ENCODE peak calls at places on chromosomes 12 and 14, in eight cellular contexts. T, U, E, O, X, J, I and V are unnamed samples.

GRCh38 chr12:96398422-96399080 is 1.7 kb downstream of the CDK17 start:
- DNase-seq in T (no peak), U (no peak), E (no peak), O (no peak), X (no peak), J (peak; percentile 25), I (no peak), V (no peak)

GRCh38 chr14:21063479-21063878 is 5.9 kb downstream of the RNASE8 start:
- DNase-seq in T (no peak), U (no peak), E (no peak), O (no peak), X (no peak), J (peak; percentile 92), I (no peak), V (no peak)

GRCh38 chr12:49627752-49628360 is 4.5 kb downstream of the PRPF40B start:
- DNase-seq in T (no peak), U (no peak), E (no peak), O (peak; percentile 23), X (no peak), J (peak; percentile 63), I (no peak), V (no peak)

GRCh38 chr12:131810672-131811071 is 17.5 kb upstream of the MMP17 start:
- DNase-seq in T (no peak), U (no peak), E (no peak), O (no peak), X (no peak), J (no peak), I (no peak), V (no peak)

GRCh38 chr12:4630262-4630661 is 18.6 kb downstream of the AKAP3 start:
- DNase-seq in T (no peak), U (no peak), E (no peak), O (no peak), X (no peak), J (no peak), I (no peak), V (no peak)

GRCh38 chr12:91633206-91633605 is 450.6 kb upstream of the DCN start:
- DNase-seq in T (no peak), U (no peak), E (no peak), O (no peak), X (no peak), J (no peak), I (no peak), V (no peak)

GRCh38 chr12:95643251-95643650 is 92.0 kb upstream of the USP44 start:
- DNase-seq in T (no peak), U (no peak), E (no peak), O (no peak), X (no peak), J (no peak), I (no peak), V (no peak)

GRCh38 chr14:26995301-26995700 is 397.5 kb upstream of the NOVA1 start:
- DNase-seq in T (no peak), U (no peak), E (no peak), O (no peak), X (no peak), J (no peak), I (no peak), V (no peak)

GRCh38 chr12:56122637-56123036 is 4.6 kb downstream of the ZC3H10 start:
- DNase-seq in T (no peak), U (no peak), E (no peak), O (no peak), X (peak; percentile 27), J (no peak), I (no peak), V (no peak)

GRCh38 chr12:45458854-45459807 is 243.2 kb downstream of the ANO6 start:
- DNase-seq in T (no peak), U (no peak), E (no peak), O (no peak), X (no peak), J (no peak), I (no peak), V (no peak)

GRCh38 chr12:3202734-3203446 is 125.7 kb downstream of the TSPAN9 start:
- DNase-seq in T (peak; percentile 60), U (peak; percentile 38), E (peak; percentile 50), O (no peak), X (peak; percentile 83), J (peak; percentile 46), I (no peak), V (peak; percentile 71)

GRCh38 chr12:7431993-7432685 is 11.8 kb downstream of the CD163L1 start:
- DNase-seq in T (no peak), U (no peak), E (no peak), O (no peak), X (no peak), J (peak; percentile 44), I (no peak), V (no peak)

GRCh38 chr12:30820406-30820946 is 65.7 kb upstream of the CAPRIN2 start:
- DNase-seq in T (no peak), U (no peak), E (no peak), O (no peak), X (no peak), J (no peak), I (no peak), V (no peak)

GRCh38 chr12:114982760-114983159 is 298.8 kb upstream of the TBX3 start:
- DNase-seq in T (no peak), U (no peak), E (no peak), O (no peak), X (peak; percentile 35), J (no peak), I (no peak), V (no peak)

GRCh38 chr12:8822298-8822697 is at the start of gene A2ML1:
- DNase-seq in T (no peak), U (no peak), E (no peak), O (no peak), X (no peak), J (no peak), I (no peak), V (no peak)

GRCh38 chr14:50225067-50225973 is 6.1 kb downstream of the SOS2 start:
- DNase-seq in T (no peak), U (no peak), E (no peak), O (no peak), X (no peak), J (peak; percentile 91), I (no peak), V (no peak)

GRCh38 chr14:106530423-106531107 is 1004.2 kb downstream of the TMEM121 start:
- DNase-seq in T (peak; percentile 21), U (no peak), E (peak; percentile 66), O (no peak), X (peak; percentile 5), J (no peak), I (no peak), V (peak; percentile 43)

GRCh38 chr12:95789126-95790024 is 1.2 kb downstream of the NTN4 start:
- DNase-seq in T (no peak), U (no peak), E (no peak), O (no peak), X (peak; percentile 71), J (peak; percentile 62), I (peak; percentile 38), V (no peak)

GRCh38 chr14:103105580-103106168 is 11.1 kb downstream of the EXOC3L4 start:
- DNase-seq in T (no peak), U (no peak), E (no peak), O (no peak), X (peak; percentile 46), J (no peak), I (no peak), V (peak; percentile 29)

GRCh38 chr12:66048843-66049537 is 81.6 kb downstream of the LLPH start:
- DNase-seq in T (no peak), U (no peak), E (no peak), O (no peak), X (peak; percentile 77), J (peak; percentile 38), I (no peak), V (no peak)

GRCh38 chr12:132566551-132567131 is 43.7 kb downstream of the LRCOL1 start:
- DNase-seq in T (no peak), U (no peak), E (no peak), O (no peak), X (no peak), J (no peak), I (no peak), V (no peak)

GRCh38 chr14:38171197-38171596 is 36.5 kb upstream of the SSTR1 start:
- DNase-seq in T (no peak), U (no peak), E (no peak), O (no peak), X (no peak), J (peak; percentile 42), I (no peak), V (no peak)

GRCh38 chr14:39621223-39621622 is 189.0 kb upstream of the FBXO33 start:
- DNase-seq in T (no peak), U (no peak), E (no peak), O (no peak), X (no peak), J (no peak), I (no peak), V (no peak)

GRCh38 chr12:89874146-89874545 is 165.5 kb upstream of the ATP2B1 start:
- DNase-seq in T (no peak), U (no peak), E (no peak), O (no peak), X (no peak), J (no peak), I (peak; percentile 20), V (no peak)

GRCh38 chr14:24058260-24058950 is 6.6 kb downstream of the CARMIL3 start:
- DNase-seq in T (no peak), U (peak; percentile 75), E (peak; percentile 31), O (no peak), X (peak; percentile 81), J (peak; percentile 72), I (peak; percentile 45), V (peak; percentile 81)